ENCODE peak calls at places on chromosomes 5 and 9, in eight cellular contexts. I is RWPE1, E is GM12865, P is prostate gland, O is PC-9, S is kidney, J is upper lobe of right lung, T is B cell. D is an unnamed sample.
A peak's percentile ranks its signal among the peaks of the same experiment; 100 is the strongest.

GRCh38 chr5:3121813-3122212 is 370.3 kb upstream of the IRX2 start:
- DNase-seq in I (no peak), E (no peak), P (no peak), O (no peak), S (no peak), J (peak; percentile 27), T (no peak), D (no peak)

GRCh38 chr5:31675472-31675871 is 36.5 kb downstream of the PDZD2 start:
- DNase-seq in I (no peak), E (no peak), P (no peak), O (no peak), S (no peak), J (no peak), T (no peak), D (no peak)

GRCh38 chr5:128537306-128537998 is 593 bp downstream of the FBN2 start:
- DNase-seq in I (peak; percentile 49), E (no peak), P (no peak), O (no peak), S (peak; percentile 71), J (peak; percentile 68), T (no peak), D (peak; percentile 10)

GRCh38 chr5:172694541-172694940 is 53.5 kb downstream of the NEURL1B start:
- DNase-seq in I (no peak), E (no peak), P (no peak), O (no peak), S (peak; percentile 29), J (no peak), T (no peak), D (no peak)

GRCh38 chr5:110054240-110054639 is 364.5 kb downstream of the MAN2A1 start:
- DNase-seq in I (peak; percentile 44), E (peak; percentile 85), P (peak; percentile 8), O (no peak), S (no peak), J (no peak), T (peak; percentile 60), D (no peak)

GRCh38 chr5:158534203-158534602 is 565.5 kb downstream of the EBF1 start:
- DNase-seq in I (no peak), E (no peak), P (no peak), O (no peak), S (no peak), J (no peak), T (no peak), D (no peak)

GRCh38 chr9:134943411-134943810 is 25.7 kb upstream of the FCN1 start:
- DNase-seq in I (no peak), E (no peak), P (no peak), O (no peak), S (no peak), J (peak; percentile 30), T (no peak), D (no peak)

GRCh38 chr5:150281987-150282386 is 7.6 kb downstream of the CAMK2A start:
- DNase-seq in I (no peak), E (no peak), P (no peak), O (peak; percentile 26), S (peak; percentile 4), J (no peak), T (no peak), D (no peak)

GRCh38 chr9:29212590-29213373 is 1639.5 kb upstream of the C9orf72 start:
- DNase-seq in I (peak; percentile 33), E (no peak), P (no peak), O (no peak), S (peak; percentile 63), J (peak; percentile 53), T (no peak), D (peak; percentile 12)

GRCh38 chr9:36865731-36866635 is 168.1 kb downstream of the PAX5 start:
- DNase-seq in I (no peak), E (no peak), P (no peak), O (no peak), S (peak; percentile 32), J (peak; percentile 48), T (no peak), D (no peak)

GRCh38 chr9:36161187-36161586 is 8.0 kb upstream of the CCIN start:
- DNase-seq in I (no peak), E (no peak), P (no peak), O (no peak), S (peak; percentile 4), J (no peak), T (no peak), D (no peak)

GRCh38 chr5:141640051-141640415 is 3.2 kb downstream of the RELL2 start:
- DNase-seq in I (no peak), E (no peak), P (no peak), O (no peak), S (no peak), J (no peak), T (no peak), D (no peak)

GRCh38 chr5:44993286-44993685 is 184.5 kb downstream of the MRPS30 start:
- DNase-seq in I (no peak), E (no peak), P (no peak), O (no peak), S (no peak), J (no peak), T (no peak), D (no peak)

GRCh38 chr5:5891350-5891749 is 468.9 kb downstream of the ICE1 start:
- DNase-seq in I (peak; percentile 13), E (no peak), P (no peak), O (no peak), S (no peak), J (no peak), T (no peak), D (no peak)

GRCh38 chr5:20654746-20655145 is 666.7 kb upstream of the CDH18 start:
- DNase-seq in I (no peak), E (no peak), P (no peak), O (no peak), S (no peak), J (no peak), T (no peak), D (no peak)

GRCh38 chr9:38079410-38080105 is 10.5 kb upstream of the SHB start:
- DNase-seq in I (no peak), E (no peak), P (no peak), O (no peak), S (peak; percentile 52), J (no peak), T (no peak), D (no peak)

GRCh38 chr5:121969660-121970295 is 8.0 kb downstream of the SRFBP1 start:
- DNase-seq in I (no peak), E (no peak), P (no peak), O (no peak), S (no peak), J (no peak), T (no peak), D (no peak)

GRCh38 chr9:128882677-128883590 is 1.0 kb downstream of the LRRC8A start:
- DNase-seq in I (peak; percentile 48), E (no peak), P (no peak), O (no peak), S (peak; percentile 65), J (no peak), T (no peak), D (no peak)

GRCh38 chr9:97299809-97300414 is 7.5 kb upstream of the CCDC180 start:
- DNase-seq in I (no peak), E (peak; percentile 79), P (no peak), O (no peak), S (no peak), J (no peak), T (no peak), D (peak; percentile 46)

GRCh38 chr9:38681747-38682227 is 38.1 kb downstream of the FAM240B start:
- DNase-seq in I (peak; percentile 73), E (peak; percentile 35), P (no peak), O (peak; percentile 36), S (no peak), J (no peak), T (no peak), D (no peak)

GRCh38 chr5:177431317-177432142 is 5.1 kb downstream of the GRK6 start:
- DNase-seq in I (no peak), E (peak; percentile 96), P (no peak), O (no peak), S (peak; percentile 86), J (peak; percentile 76), T (peak; percentile 92), D (peak; percentile 59)

GRCh38 chr9:133812077-133812868 is 74.1 kb upstream of the SARDH start:
- DNase-seq in I (no peak), E (no peak), P (no peak), O (no peak), S (no peak), J (no peak), T (no peak), D (no peak)

GRCh38 chr9:132794730-132795380 is 83.2 kb downstream of the AK8 start:
- DNase-seq in I (peak; percentile 56), E (peak; percentile 14), P (no peak), O (no peak), S (no peak), J (no peak), T (no peak), D (no peak)
- TF ChIP-seq CTCF in I (no peak), E (no peak), P (no peak), O (no peak), S (no peak), J (no peak), T (no peak), D (no peak)

GRCh38 chr5:37112383-37112991 is 136.7 kb downstream of the CPLANE1 start:
- DNase-seq in I (no peak), E (peak; percentile 53), P (no peak), O (no peak), S (no peak), J (no peak), T (no peak), D (no peak)
- TF ChIP-seq CTCF in I (no peak), E (no peak), P (no peak), O (no peak), S (no peak), J (no peak), T (no peak), D (no peak)

DNA sequence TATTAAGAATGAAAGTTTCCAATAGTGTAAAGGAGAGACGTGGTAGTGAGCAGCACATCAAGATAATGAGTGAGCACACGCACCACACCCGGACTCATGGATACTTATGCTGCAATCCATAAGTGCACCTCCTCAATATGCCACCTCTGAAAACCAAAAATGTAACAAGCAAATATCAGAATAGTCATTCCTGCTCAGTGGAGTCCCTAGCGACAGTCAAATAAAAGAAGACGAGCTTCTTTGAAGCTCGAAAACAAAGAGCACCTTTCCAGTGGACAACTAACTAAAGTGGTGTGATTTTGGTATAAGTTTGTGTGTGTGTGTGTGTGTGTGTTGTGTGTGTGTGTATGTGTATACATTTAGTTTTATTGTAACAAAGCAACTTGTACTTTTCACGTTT is 241.3 kb downstream of the DEPDC1B start:
- DNase-seq in I (no peak), E (no peak), P (no peak), O (no peak), S (no peak), J (no peak), T (no peak), D (no peak)
- TF ChIP-seq CTCF in I (no peak), E (no peak), P (no peak), O (no peak), S (no peak), J (no peak), T (no peak), D (no peak)

DNA sequence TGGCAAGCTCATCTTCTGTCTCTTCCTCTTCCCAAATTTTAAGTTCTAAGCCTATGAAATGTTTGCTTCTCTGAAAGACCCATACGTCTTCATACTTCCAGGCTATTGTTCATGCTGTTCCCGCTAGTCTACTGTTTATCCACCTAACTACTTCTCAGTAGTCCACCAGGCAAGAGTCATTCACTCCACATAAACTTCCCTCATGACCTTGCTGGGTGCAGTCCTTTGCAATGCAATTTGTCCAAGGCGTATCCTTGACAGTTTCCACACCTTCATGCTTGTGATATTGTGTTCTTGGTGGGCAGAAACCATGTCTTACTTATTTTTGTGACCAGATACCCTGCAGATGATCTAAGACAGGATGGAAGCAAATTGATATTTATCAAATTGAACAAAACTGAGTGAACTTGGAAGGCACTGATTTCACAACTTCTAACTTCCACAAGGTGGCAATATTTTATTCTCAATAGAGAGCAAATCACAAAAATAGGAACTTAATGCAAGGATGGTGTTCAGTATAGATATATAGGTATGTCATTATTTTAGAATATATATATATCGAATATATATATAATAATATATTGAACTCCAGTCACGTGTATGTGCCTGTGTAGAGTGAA is 30.3 kb downstream of the TYRP1 start:
- DNase-seq in I (no peak), E (peak; percentile 11), P (no peak), O (peak; percentile 48), S (no peak), J (no peak), T (no peak), D (no peak)
- TF ChIP-seq CTCF in I (peak; percentile 47), E (peak; percentile 7), P (peak; percentile 56), O (peak; percentile 59), S (peak; percentile 34), J (peak; percentile 55), T (no peak), D (peak; percentile 36)